ENCODE peak calls at places on chromosomes 1 and 21, in four cellular contexts. T is activated CD8-positive, alpha-beta memory T cell treated with anti-CD3 and anti-CD28 coated beads for 4 hours; K is NCI-H1694; J is heart left ventricle. W is an unnamed sample.

GRCh38 chr1:40185951-40186864 is 25.0 kb downstream of the RLF start:
- DNase-seq in T (no peak), K (no peak), J (no peak), W (no peak)

GRCh38 chr1:167723707-167724323 is 2.0 kb downstream of the MPZL1 start:
- DNase-seq in T (no peak), K (no peak), J (no peak), W (no peak)

GRCh38 chr1:44646276-44646675 is 28.0 kb downstream of the TMEM53 start:
- DNase-seq in T (no peak), K (no peak), J (no peak), W (no peak)

GRCh38 chr1:109113787-109114568 is at the start of gene ELAPOR1:
- DNase-seq in T (peak), K (peak), J (peak), W (peak)

GRCh38 chr21:33539612-33540011 is 2.3 kb downstream of the GART start:
- DNase-seq in T (no peak), K (no peak), J (no peak), W (no peak)

GRCh38 chr1:59688976-59689375 is 125.8 kb upstream of the HOOK1 start:
- DNase-seq in T (no peak), K (no peak), J (no peak), W (no peak)

GRCh38 chr1:211918665-211919414 is 88.3 kb upstream of the LPGAT1 start:
- DNase-seq in T (no peak), K (no peak), J (no peak), W (no peak)

GRCh38 chr1:89126602-89127001 is 688 bp upstream of the GBP2 start:
- DNase-seq in T (no peak), K (no peak), J (no peak), W (no peak)

GRCh38 chr1:240000634-240001033 is 91.0 kb upstream of the FMN2 start:
- DNase-seq in T (no peak), K (no peak), J (no peak), W (no peak)

GRCh38 chr1:206456577-206457375 is 13.5 kb upstream of the IKBKE start:
- DNase-seq in T (no peak), K (no peak), J (peak), W (no peak)

GRCh38 chr1:218476385-218476784 is 131.2 kb downstream of the TGFB2 start:
- DNase-seq in T (no peak), K (no peak), J (no peak), W (no peak)

GRCh38 chr1:64537942-64538341 is 68.0 kb downstream of the CACHD1 start:
- DNase-seq in T (no peak), K (no peak), J (no peak), W (no peak)

GRCh38 chr1:239140968-239141367 is 245.4 kb upstream of the CHRM3 start:
- DNase-seq in T (no peak), K (no peak), J (no peak), W (no peak)